ENCODE peak calls at places on chromosome 2, in ten cellular contexts. N is adipocyte; Y is activated naive CD4-positive, alpha-beta T cell; U is testis; C is activated CD4-positive, alpha-beta T cell treated with anti-CD3 and anti-CD28 coated beads for 36 hours; A is kidney tubule cell; J is left kidney; B is NAMALWA; L is NCI-H2029 treated with DMSO at 0.1 percent for 48 hours; E is retina. X is an unnamed sample.

GRCh38 chr2:76280676-76281075 is 570.0 kb upstream of the GCFC2 start:
- DNase-seq in N (no peak), Y (no peak), U (no peak), C (no peak), A (no peak), J (peak; percentile 10), B (no peak), L (no peak), E (no peak), X (no peak)

GRCh38 chr2:127093648-127094210 is 13.2 kb downstream of the BIN1 start:
- DNase-seq in N (no peak), Y (no peak), U (no peak), C (no peak), A (no peak), J (peak; percentile 54), B (no peak), L (no peak), E (peak; percentile 5), X (no peak)

GRCh38 chr2:163794635-163795034 is 58.8 kb upstream of the FIGN start:
- DNase-seq in N (peak; percentile 16), Y (no peak), U (no peak), C (no peak), A (peak; percentile 67), J (no peak), B (no peak), L (no peak), E (no peak), X (no peak)

GRCh38 chr2:46650556-46651001 is 171.2 kb downstream of the TMEM247 start:
- DNase-seq in N (peak; percentile 96), Y (no peak), U (peak; percentile 91), C (peak; percentile 77), A (peak; percentile 78), J (peak; percentile 88), B (peak; percentile 84), L (peak; percentile 59), E (peak; percentile 74), X (peak; percentile 94)

GRCh38 chr2:209189893-209190292 is 234.0 kb upstream of the MAP2 start:
- DNase-seq in N (no peak), Y (no peak), U (no peak), C (no peak), A (peak; percentile 16), J (no peak), B (no peak), L (no peak), E (no peak), X (no peak)

GRCh38 chr2:201452058-201452736 is 657 bp downstream of the STRADB start:
- DNase-seq in N (peak; percentile 49), Y (no peak), U (no peak), C (no peak), A (peak; percentile 42), J (peak; percentile 38), B (no peak), L (no peak), E (no peak), X (no peak)

GRCh38 chr2:241157841-241158545 is 7.7 kb downstream of the PPP1R7 start:
- DNase-seq in N (no peak), Y (no peak), U (no peak), C (no peak), A (peak; percentile 23), J (no peak), B (no peak), L (no peak), E (no peak), X (no peak)

GRCh38 chr2:217409939-217410820 is 550.3 kb upstream of the TNP1 start:
- DNase-seq in N (no peak), Y (no peak), U (peak; percentile 65), C (no peak), A (no peak), J (peak; percentile 16), B (no peak), L (no peak), E (peak; percentile 7), X (no peak)

GRCh38 chr2:43184339-43184895 is 42.0 kb downstream of the ZFP36L2 start:
- DNase-seq in N (peak; percentile 43), Y (no peak), U (no peak), C (peak; percentile 80), A (peak; percentile 99), J (no peak), B (no peak), L (no peak), E (no peak), X (no peak)

GRCh38 chr2:44705356-44705755 is 236.1 kb upstream of the SIX3 start:
- DNase-seq in N (no peak), Y (no peak), U (no peak), C (no peak), A (no peak), J (no peak), B (no peak), L (no peak), E (peak; percentile 56), X (no peak)

GRCh38 chr2:120878970-120879369 is 143.3 kb downstream of the GLI2 start:
- DNase-seq in N (no peak), Y (no peak), U (no peak), C (no peak), A (no peak), J (no peak), B (no peak), L (no peak), E (peak; percentile 64), X (no peak)

GRCh38 chr2:172253190-172254052 is 150.7 kb upstream of the DLX2 start:
- DNase-seq in N (peak; percentile 96), Y (peak; percentile 7), U (no peak), C (peak; percentile 91), A (peak; percentile 99), J (peak; percentile 59), B (no peak), L (no peak), E (no peak), X (no peak)

GRCh38 chr2:58289029-58289428 is 47.9 kb upstream of the FANCL start:
- DNase-seq in N (no peak), Y (no peak), U (no peak), C (no peak), A (peak; percentile 71), J (no peak), B (no peak), L (no peak), E (no peak), X (no peak)

X was measured in Karpas-422.